ENCODE peak calls at places on chromosomes 11 and 22, in nine cellular contexts. E, I, V, Q, L, Z, O, Y and W are unnamed samples.

GRCh38 chr22:32313532-32313931 is 44.1 kb upstream of the RFPL3 start:
- DNase-seq in L (no peak), Q (no peak), Z (no peak), O (no peak), V (no peak), I (no peak), E (no peak), Y (no peak), W (no peak)

GRCh38 chr11:128453444-128454336 is 133.7 kb downstream of the ETS1 start:
- DNase-seq in E (peak; percentile 62), V (no peak), Q (peak; percentile 78), Y (no peak), O (no peak), Z (peak; percentile 55), L (no peak), I (peak; percentile 95), W (no peak)

GRCh38 chr11:68750988-68751325 is 363 bp downstream of the TESMIN start:
- DNase-seq in Z (no peak), E (no peak), I (no peak), Y (no peak), L (no peak), O (no peak), Q (no peak), V (no peak), W (no peak)

GRCh38 chr11:61828629-61829407 is 718 bp downstream of the FADS2 start:
- DNase-seq in Z (no peak), O (no peak), I (peak; percentile 45), Q (peak; percentile 88), L (no peak), E (peak; percentile 68), V (peak; percentile 37), Y (peak; percentile 46), W (no peak)

GRCh38 chr11:129375731-129376657 is at the start of gene BARX2:
- DNase-seq in L (peak; percentile 22), I (peak; percentile 87), O (peak; percentile 73), Q (no peak), V (no peak), E (peak; percentile 37), Z (no peak), Y (no peak), W (peak; percentile 71)

GRCh38 chr22:33579448-33580093 is 340.7 kb downstream of the LARGE1 start:
- DNase-seq in Q (no peak), I (peak; percentile 15), E (peak; percentile 69), Z (no peak), O (no peak), V (peak; percentile 56), L (peak; percentile 23), Y (peak; percentile 30), W (peak; percentile 38)

GRCh38 chr11:122758974-122759373 is 79.3 kb upstream of the CRTAM start:
- DNase-seq in L (no peak), Z (no peak), Q (no peak), O (no peak), V (no peak), E (no peak), Y (no peak), I (peak; percentile 71), W (no peak)

GRCh38 chr22:35559354-35560005 is 18.8 kb downstream of the RASD2 start:
- DNase-seq in I (peak; percentile 69), Y (no peak), Z (no peak), L (no peak), V (no peak), E (no peak), Q (no peak), O (no peak), W (no peak)

GRCh38 chr11:65204143-65204542 is 22.4 kb downstream of the CAPN1 start:
- DNase-seq in L (no peak), E (no peak), Y (peak; percentile 7), Z (no peak), V (no peak), O (no peak), I (no peak), Q (peak; percentile 31), W (no peak)

GRCh38 chr22:20574920-20575353 is 67.5 kb downstream of the MED15 start:
- DNase-seq in O (no peak), E (no peak), Y (no peak), I (no peak), Z (no peak), Q (no peak), V (no peak), L (no peak), W (no peak)

GRCh38 chr11:118612378-118612777 is 5.0 kb downstream of the PHLDB1 start:
- DNase-seq in I (no peak), E (peak; percentile 62), L (no peak), Y (no peak), V (no peak), O (no peak), Q (no peak), Z (no peak), W (no peak)

GRCh38 chr22:50439314-50440250 is 35.3 kb downstream of the SBF1 start:
- DNase-seq in Z (no peak), I (no peak), V (no peak), Y (no peak), O (no peak), E (peak; percentile 28), Q (no peak), L (no peak), W (no peak)

GRCh38 chr22:30104501-30105156 is 24.4 kb downstream of the HORMAD2 start:
- DNase-seq in V (no peak), I (no peak), E (no peak), Q (no peak), O (no peak), Z (no peak), L (no peak), Y (no peak), W (no peak)

GRCh38 chr11:66639066-66639813 is 737 bp downstream of the RBM4 start:
- DNase-seq in L (peak; percentile 54), Z (no peak), E (no peak), O (no peak), I (peak; percentile 26), Q (no peak), Y (no peak), V (peak; percentile 29), W (peak; percentile 2)

GRCh38 chr22:23199159-23199558 is 18.9 kb downstream of the BCR start:
- DNase-seq in E (no peak), Y (no peak), L (no peak), O (no peak), Z (no peak), Q (no peak), V (no peak), I (no peak), W (no peak)

GRCh38 chr11:83520849-83521248 is 234.7 kb upstream of the CCDC90B start:
- DNase-seq in Y (no peak), Z (no peak), V (no peak), L (no peak), Q (no peak), O (no peak), I (no peak), E (no peak), W (no peak)

GRCh38 chr11:486189-486588 is 20.9 kb downstream of the RNH1 start:
- DNase-seq in V (no peak), L (no peak), Q (no peak), I (no peak), Z (no peak), E (peak; percentile 10), O (no peak), Y (no peak), W (no peak)